ENCODE peak calls at places on chromosomes 6 and 20, in eight cellular contexts. L is IMR-90, Z is posterior cingulate gyrus, P is HS-5, Y is GM06990, H is AG09309, M is Peyer's patch, D is NCI-H1417. U is an unnamed sample.

GRCh38 chr20:47126709-47127108 is 229.8 kb downstream of the ZMYND8 start:
- DNase-seq in L (peak), Z (no peak), P (peak), Y (no peak), H (peak), M (no peak), D (no peak), U (no peak)

GRCh38 chr6:147173675-147174339 is 30.4 kb upstream of the STXBP5 start:
- DNase-seq in L (no peak), Z (no peak), P (no peak), Y (no peak), H (no peak), M (no peak), D (no peak), U (no peak)

GRCh38 chr6:131400054-131400781 is 172.8 kb upstream of the ARG1 start:
- DNase-seq in L (peak), Z (no peak), P (peak), Y (no peak), H (peak), M (no peak), D (no peak), U (no peak)

GRCh38 chr6:139539852-139540251 is 165.4 kb upstream of the CITED2 start:
- DNase-seq in L (peak), Z (no peak), P (peak), Y (no peak), H (peak), M (peak), D (no peak), U (no peak)

GRCh38 chr20:41854765-41855164 is 236.6 kb upstream of the CHD6 start:
- DNase-seq in L (no peak), Z (no peak), P (no peak), Y (no peak), H (no peak), M (no peak), D (peak), U (no peak)

GRCh38 chr6:148874698-148875293 is 128.0 kb downstream of the UST start:
- DNase-seq in L (no peak), Z (no peak), P (no peak), Y (no peak), H (no peak), M (no peak), D (peak), U (no peak)

GRCh38 chr20:46791722-46792416 is 82.4 kb downstream of the SLC2A10 start:
- DNase-seq in L (no peak), Z (no peak), P (no peak), Y (no peak), H (no peak), M (no peak), D (no peak), U (no peak)

GRCh38 chr6:148443798-148444560 is 101.3 kb downstream of the SASH1 start:
- DNase-seq in L (no peak), Z (no peak), P (no peak), Y (no peak), H (no peak), M (no peak), D (no peak), U (no peak)

GRCh38 chr6:163438940-163439335 is 24.4 kb downstream of the QKI start:
- DNase-seq in L (no peak), Z (peak), P (no peak), Y (no peak), H (no peak), M (peak), D (peak), U (no peak)

U was measured in hippocampal formation.